ENCODE peak calls at places on chromosomes 13 and 19, in seven cellular contexts. One of them, this sample, is unnamed.

GRCh38 chr19:9309974-9310446 is 372 bp upstream of the ZNF699 start:
- DNase-seq in GM23248: peak; percentile 99
- DNase-seq in choroid plexus epithelial cell: peak; percentile 93
- DNase-seq in ecto neural progenitor cell: peak; percentile 90
- DNase-seq in A172: peak; percentile 90
- DNase-seq in B cell: no peak
- DNase-seq in MCF 10A: peak; percentile 93
- DNase-seq in this sample: no peak

GRCh38 chr13:44011036-44011435 is 131.3 kb downstream of the LACC1 start:
- DNase-seq in GM23248: no peak
- DNase-seq in A172: peak; percentile 21
- DNase-seq in ecto neural progenitor cell: no peak
- DNase-seq in choroid plexus epithelial cell: peak; percentile 40
- DNase-seq in B cell: no peak
- DNase-seq in MCF 10A: no peak
- DNase-seq in this sample: peak; percentile 71

GRCh38 chr19:58007285-58007684 is 4.7 kb upstream of the ZNF606 start:
- DNase-seq in A172: no peak
- DNase-seq in B cell: no peak
- DNase-seq in MCF 10A: no peak
- DNase-seq in ecto neural progenitor cell: no peak
- DNase-seq in choroid plexus epithelial cell: peak; percentile 11
- DNase-seq in GM23248: no peak
- DNase-seq in this sample: no peak

GRCh38 chr13:95676100-95676774 is 702 bp upstream of the DNAJC3 start:
- DNase-seq in ecto neural progenitor cell: no peak
- DNase-seq in choroid plexus epithelial cell: peak; percentile 59
- DNase-seq in A172: peak; percentile 52
- DNase-seq in MCF 10A: peak; percentile 75
- DNase-seq in B cell: peak; percentile 40
- DNase-seq in GM23248: peak; percentile 63
- DNase-seq in this sample: no peak

GRCh38 chr19:13095934-13096890 is 6.4 kb downstream of the LYL1 start:
- DNase-seq in A172: no peak
- DNase-seq in GM23248: no peak
- DNase-seq in B cell: peak; percentile 59
- DNase-seq in ecto neural progenitor cell: peak; percentile 83
- DNase-seq in choroid plexus epithelial cell: no peak
- DNase-seq in MCF 10A: no peak
- DNase-seq in this sample: no peak

GRCh38 chr19:15282311-15282705 is 50.0 kb downstream of the BRD4 start:
- DNase-seq in B cell: no peak
- DNase-seq in GM23248: no peak
- DNase-seq in choroid plexus epithelial cell: no peak
- DNase-seq in MCF 10A: peak; percentile 81
- DNase-seq in A172: no peak
- DNase-seq in ecto neural progenitor cell: no peak
- DNase-seq in this sample: no peak

GRCh38 chr19:56566904-56567273 is 379 bp upstream of the ZNF470 start:
- DNase-seq in A172: no peak
- DNase-seq in choroid plexus epithelial cell: peak; percentile 34
- DNase-seq in MCF 10A: no peak
- DNase-seq in GM23248: peak; percentile 63
- DNase-seq in B cell: no peak
- DNase-seq in ecto neural progenitor cell: no peak
- DNase-seq in this sample: peak; percentile 3

GRCh38 chr13:50319603-50320296 is 304.5 kb downstream of the KCNRG start:
- DNase-seq in GM23248: peak; percentile 65
- DNase-seq in choroid plexus epithelial cell: peak; percentile 67
- DNase-seq in A172: peak; percentile 31
- DNase-seq in MCF 10A: peak; percentile 17
- DNase-seq in ecto neural progenitor cell: no peak
- DNase-seq in B cell: no peak
- DNase-seq in this sample: no peak

GRCh38 chr19:4970558-4971423 is 1.9 kb downstream of the KDM4B start:
- DNase-seq in ecto neural progenitor cell: no peak
- DNase-seq in A172: no peak
- DNase-seq in B cell: no peak
- DNase-seq in choroid plexus epithelial cell: peak; percentile 35
- DNase-seq in MCF 10A: peak; percentile 53
- DNase-seq in GM23248: peak; percentile 56
- DNase-seq in this sample: no peak

GRCh38 chr19:50430888-50431342 is 1.8 kb upstream of the MYBPC2 start:
- DNase-seq in B cell: peak; percentile 86
- DNase-seq in choroid plexus epithelial cell: no peak
- DNase-seq in A172: no peak
- DNase-seq in ecto neural progenitor cell: no peak
- DNase-seq in MCF 10A: no peak
- DNase-seq in GM23248: peak; percentile 25
- DNase-seq in this sample: no peak

GRCh38 chr19:40270362-40271089 is 14.6 kb downstream of the AKT2 start:
- DNase-seq in choroid plexus epithelial cell: no peak
- DNase-seq in GM23248: no peak
- DNase-seq in MCF 10A: no peak
- DNase-seq in A172: no peak
- DNase-seq in B cell: no peak
- DNase-seq in ecto neural progenitor cell: peak; percentile 48
- DNase-seq in this sample: no peak

This sample was measured in retinal pigment epithelial cell.